ENCODE peak calls at places on chromosomes 3 and 15, in six cellular contexts. One of them, this sample, is unnamed.

GRCh38 chr3:16512435-16513140 is 911 bp downstream of the RFTN1 start:
- DNase-seq in uterus: peak; percentile 47
- DNase-seq in upper lobe of left lung: peak; percentile 61
- DNase-seq in ovary: peak; percentile 59
- DNase-seq in right lobe of liver: peak; percentile 86
- DNase-seq in tibial nerve: peak; percentile 41
- DNase-seq in this sample: peak; percentile 52

GRCh38 chr3:119630562-119631329 is 29.6 kb downstream of the POPDC2 start:
- DNase-seq in uterus: no peak
- DNase-seq in upper lobe of left lung: no peak
- DNase-seq in ovary: no peak
- DNase-seq in right lobe of liver: peak; percentile 64
- DNase-seq in tibial nerve: no peak
- DNase-seq in this sample: no peak

GRCh38 chr3:37886395-37886794 is 24.7 kb downstream of the CTDSPL start:
- DNase-seq in uterus: no peak
- DNase-seq in upper lobe of left lung: no peak
- DNase-seq in ovary: no peak
- DNase-seq in right lobe of liver: no peak
- DNase-seq in tibial nerve: no peak
- DNase-seq in this sample: no peak

GRCh38 chr3:14891135-14892132 is 55.9 kb upstream of the NR2C2 start:
- DNase-seq in uterus: no peak
- DNase-seq in upper lobe of left lung: no peak
- DNase-seq in ovary: no peak
- DNase-seq in right lobe of liver: no peak
- DNase-seq in tibial nerve: no peak
- DNase-seq in this sample: no peak

GRCh38 chr15:50542051-50542450 is 4.4 kb downstream of the USP50 start:
- DNase-seq in uterus: peak; percentile 15
- DNase-seq in upper lobe of left lung: no peak
- DNase-seq in ovary: no peak
- DNase-seq in right lobe of liver: no peak
- DNase-seq in tibial nerve: no peak
- DNase-seq in this sample: no peak

GRCh38 chr15:95994418-95994817 is 336.1 kb upstream of the NR2F2 start:
- DNase-seq in uterus: no peak
- DNase-seq in upper lobe of left lung: no peak
- DNase-seq in ovary: no peak
- DNase-seq in right lobe of liver: no peak
- DNase-seq in tibial nerve: no peak
- DNase-seq in this sample: no peak

GRCh38 chr3:50341537-50341936 is 901 bp upstream of the RASSF1 start:
- DNase-seq in uterus: no peak
- DNase-seq in upper lobe of left lung: no peak
- DNase-seq in ovary: no peak
- DNase-seq in right lobe of liver: no peak
- DNase-seq in tibial nerve: no peak
- DNase-seq in this sample: no peak

GRCh38 chr15:90496791-90497190 is 32.9 kb upstream of the CRTC3 start:
- DNase-seq in uterus: no peak
- DNase-seq in upper lobe of left lung: no peak
- DNase-seq in ovary: no peak
- DNase-seq in right lobe of liver: no peak
- DNase-seq in tibial nerve: no peak
- DNase-seq in this sample: no peak

GRCh38 chr3:152403632-152404066 is 134.9 kb downstream of the MBNL1 start:
- DNase-seq in uterus: no peak
- DNase-seq in upper lobe of left lung: peak; percentile 77
- DNase-seq in ovary: no peak
- DNase-seq in right lobe of liver: no peak
- DNase-seq in tibial nerve: peak; percentile 78
- DNase-seq in this sample: peak; percentile 73

GRCh38 chr3:113271189-113271588 is 59.8 kb downstream of the BOC start:
- DNase-seq in uterus: peak; percentile 11
- DNase-seq in upper lobe of left lung: no peak
- DNase-seq in ovary: no peak
- DNase-seq in right lobe of liver: no peak
- DNase-seq in tibial nerve: no peak
- DNase-seq in this sample: no peak

GRCh38 chr3:11170052-11170770 is 15.9 kb downstream of the HRH1 start:
- DNase-seq in uterus: no peak
- DNase-seq in upper lobe of left lung: no peak
- DNase-seq in ovary: no peak
- DNase-seq in right lobe of liver: no peak
- DNase-seq in tibial nerve: no peak
- DNase-seq in this sample: no peak

GRCh38 chr3:11168881-11169805 is 14.8 kb downstream of the HRH1 start:
- DNase-seq in uterus: no peak
- DNase-seq in upper lobe of left lung: no peak
- DNase-seq in ovary: no peak
- DNase-seq in right lobe of liver: no peak
- DNase-seq in tibial nerve: no peak
- DNase-seq in this sample: no peak

GRCh38 chr3:11167590-11167989 is 13.3 kb downstream of the HRH1 start:
- DNase-seq in uterus: no peak
- DNase-seq in upper lobe of left lung: no peak
- DNase-seq in ovary: no peak
- DNase-seq in right lobe of liver: no peak
- DNase-seq in tibial nerve: no peak
- DNase-seq in this sample: no peak

GRCh38 chr3:11165457-11165856 is 11.2 kb downstream of the HRH1 start:
- DNase-seq in uterus: no peak
- DNase-seq in upper lobe of left lung: no peak
- DNase-seq in ovary: no peak
- DNase-seq in right lobe of liver: no peak
- DNase-seq in tibial nerve: no peak
- DNase-seq in this sample: no peak

GRCh38 chr3:11168406-11168805 is 14.1 kb downstream of the HRH1 start:
- DNase-seq in uterus: no peak
- DNase-seq in upper lobe of left lung: no peak
- DNase-seq in ovary: no peak
- DNase-seq in right lobe of liver: no peak
- DNase-seq in tibial nerve: no peak
- DNase-seq in this sample: no peak
- TF ChIP-seq POLR2A in uterus: no peak
- TF ChIP-seq POLR2A in upper lobe of left lung: no peak
- TF ChIP-seq POLR2A in ovary: no peak
- TF ChIP-seq POLR2A in right lobe of liver: no peak
- TF ChIP-seq POLR2A in tibial nerve: no peak
- TF ChIP-seq POLR2A in this sample: no peak

GRCh38 chr15:88258021-88258641 is 1.6 kb upstream of the NTRK3 start:
- DNase-seq in uterus: no peak
- DNase-seq in upper lobe of left lung: peak; percentile 59
- DNase-seq in ovary: no peak
- DNase-seq in right lobe of liver: no peak
- DNase-seq in tibial nerve: no peak
- DNase-seq in this sample: no peak
- H3K27ac ChIP-seq in uterus: no peak overlapping the region
- H3K27ac ChIP-seq in upper lobe of left lung: no peak overlapping the region
- H3K27ac ChIP-seq in ovary: no peak overlapping the region
- H3K27ac ChIP-seq in right lobe of liver: no peak overlapping the region
- H3K27ac ChIP-seq in tibial nerve: no peak overlapping the region
- H3K27ac ChIP-seq in this sample: no peak overlapping the region

GRCh38 chr15:60012695-60013094 is 8.6 kb downstream of the FOXB1 start:
- DNase-seq in uterus: no peak
- DNase-seq in upper lobe of left lung: no peak
- DNase-seq in ovary: no peak
- DNase-seq in right lobe of liver: no peak
- DNase-seq in tibial nerve: no peak
- DNase-seq in this sample: no peak

GRCh38 chr15:60010467-60011257 is 6.6 kb downstream of the FOXB1 start:
- DNase-seq in uterus: no peak
- DNase-seq in upper lobe of left lung: no peak
- DNase-seq in ovary: no peak
- DNase-seq in right lobe of liver: no peak
- DNase-seq in tibial nerve: no peak
- DNase-seq in this sample: no peak

GRCh38 chr15:60009124-60009523 is 5.0 kb downstream of the FOXB1 start:
- DNase-seq in uterus: no peak
- DNase-seq in upper lobe of left lung: no peak
- DNase-seq in ovary: no peak
- DNase-seq in right lobe of liver: no peak
- DNase-seq in tibial nerve: no peak
- DNase-seq in this sample: no peak

GRCh38 chr15:60006808-60007346 is 2.8 kb downstream of the FOXB1 start:
- DNase-seq in uterus: no peak
- DNase-seq in upper lobe of left lung: no peak
- DNase-seq in ovary: no peak
- DNase-seq in right lobe of liver: no peak
- DNase-seq in tibial nerve: no peak
- DNase-seq in this sample: no peak

DNA sequence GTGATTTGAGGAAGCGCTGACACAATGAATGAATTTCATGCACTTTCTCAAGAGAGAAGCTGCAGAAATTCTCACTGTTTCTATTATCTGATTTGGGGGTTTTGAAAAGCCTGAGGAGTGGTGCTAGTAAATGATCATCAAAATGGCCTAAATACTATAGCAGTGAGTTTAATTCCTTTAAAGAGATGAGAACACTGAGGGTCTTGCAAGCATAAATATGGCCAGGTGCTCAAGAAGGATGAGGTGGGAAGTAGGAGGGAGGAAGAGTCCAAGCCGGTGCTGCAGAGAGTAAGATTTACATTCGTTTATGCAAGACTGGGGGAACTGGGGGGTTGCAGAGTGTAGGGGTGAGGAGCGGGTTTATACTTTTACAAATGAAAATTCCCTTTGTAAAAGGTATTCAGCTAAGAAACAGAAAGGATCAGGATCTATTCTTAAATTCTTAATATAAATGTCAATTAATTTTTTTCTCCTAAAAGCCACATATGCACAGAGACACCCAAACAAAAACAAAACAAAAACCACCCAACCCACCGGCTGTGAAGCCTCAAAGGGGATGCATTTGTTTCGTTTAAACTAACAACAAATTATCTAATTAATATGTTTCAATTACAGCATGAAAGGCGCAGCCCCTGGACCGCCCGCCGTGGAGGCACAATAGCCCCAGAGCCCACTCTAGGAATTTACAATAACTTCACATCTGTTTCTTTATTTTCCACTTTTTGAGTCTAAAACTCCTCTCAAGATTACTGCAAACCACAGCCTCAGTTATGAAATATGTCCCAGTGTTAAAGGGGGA is 5.7 kb downstream of the FOXB1 start:
- DNase-seq in uterus: no peak
- DNase-seq in upper lobe of left lung: no peak
- DNase-seq in ovary: no peak
- DNase-seq in right lobe of liver: no peak
- DNase-seq in tibial nerve: no peak
- DNase-seq in this sample: no peak
- H3K27me3 ChIP-seq in uterus: peaks cover 15% of the 10 kb centered on the region
- H3K27me3 ChIP-seq in upper lobe of left lung: peaks cover 9% of the 10 kb centered on the region
- H3K27me3 ChIP-seq in ovary: peaks cover 12% of the 10 kb centered on the region
- H3K27me3 ChIP-seq in right lobe of liver: peaks cover 59% of the 10 kb centered on the region
- H3K27me3 ChIP-seq in tibial nerve: peaks cover 100% of the 10 kb centered on the region
- H3K27me3 ChIP-seq in this sample: peaks cover 7% of the 10 kb centered on the region

DNA sequence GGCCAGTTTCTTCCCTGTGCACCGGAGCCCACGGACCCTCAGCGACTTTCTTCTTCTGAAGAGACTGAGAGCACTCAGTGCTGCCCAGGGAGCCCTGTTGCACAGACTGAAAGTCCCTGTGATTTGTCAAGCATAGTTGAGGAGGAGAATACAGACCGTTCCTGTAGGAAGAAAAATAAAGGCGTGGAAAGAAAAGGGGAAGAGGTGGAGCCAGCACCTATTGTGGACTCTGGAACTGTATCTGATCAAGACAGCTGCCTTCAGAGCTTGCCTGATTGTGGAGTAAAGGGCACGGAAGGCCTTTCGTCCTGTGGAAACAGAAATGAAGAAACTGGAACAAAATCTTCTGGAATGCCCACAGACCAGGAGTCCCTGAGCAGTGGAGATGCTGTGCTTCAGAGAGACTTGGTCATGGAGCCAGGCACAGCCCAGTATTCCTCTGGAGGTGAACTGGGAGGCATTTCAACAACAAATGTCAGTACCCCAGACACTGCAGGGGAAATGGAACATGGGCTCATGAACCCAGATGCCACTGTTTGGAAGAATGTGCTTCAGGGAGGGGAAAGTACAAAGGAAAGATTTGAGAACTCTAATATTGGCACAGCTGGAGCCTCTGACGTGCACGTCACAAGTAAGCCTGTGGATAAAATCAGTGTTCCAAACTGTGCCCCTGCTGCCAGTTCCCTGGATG is 198.8 kb downstream of the AKAP13 start:
- DNase-seq in uterus: no peak
- DNase-seq in upper lobe of left lung: peak; percentile 71
- DNase-seq in ovary: no peak
- DNase-seq in right lobe of liver: peak; percentile 69
- DNase-seq in tibial nerve: no peak
- DNase-seq in this sample: no peak
- TF ChIP-seq POLR2A in uterus: no peak
- TF ChIP-seq POLR2A in upper lobe of left lung: no peak
- TF ChIP-seq POLR2A in ovary: no peak
- TF ChIP-seq POLR2A in right lobe of liver: peak; percentile 68
- TF ChIP-seq POLR2A in tibial nerve: no peak
- TF ChIP-seq POLR2A in this sample: peak; percentile 97

GRCh38 chr3:31959951-31960792 is 20.9 kb downstream of the OSBPL10 start:
- DNase-seq in uterus: no peak
- DNase-seq in upper lobe of left lung: no peak
- DNase-seq in ovary: no peak
- DNase-seq in right lobe of liver: no peak
- DNase-seq in tibial nerve: no peak
- DNase-seq in this sample: no peak
- H3K27ac ChIP-seq in uterus: peak overlapping the region; percentile 89
- H3K27ac ChIP-seq in upper lobe of left lung: peak overlapping the region; percentile 14
- H3K27ac ChIP-seq in ovary: peak overlapping the region; percentile 73
- H3K27ac ChIP-seq in right lobe of liver: peak overlapping the region; percentile 11
- H3K27ac ChIP-seq in tibial nerve: peak overlapping the region; percentile 58
- H3K27ac ChIP-seq in this sample: peak overlapping the region; percentile 75

GRCh38 chr15:70098461-70099166 is 897 bp upstream of the TLE3 start:
- DNase-seq in uterus: peak; percentile 67
- DNase-seq in upper lobe of left lung: peak; percentile 58
- DNase-seq in ovary: no peak
- DNase-seq in right lobe of liver: peak; percentile 73
- DNase-seq in tibial nerve: no peak
- DNase-seq in this sample: peak; percentile 77
- H3K27me3 ChIP-seq in uterus: no peaks in the 10 kb centered on the region
- H3K27me3 ChIP-seq in upper lobe of left lung: no peaks in the 10 kb centered on the region
- H3K27me3 ChIP-seq in ovary: no peaks in the 10 kb centered on the region
- H3K27me3 ChIP-seq in right lobe of liver: no peaks in the 10 kb centered on the region
- H3K27me3 ChIP-seq in tibial nerve: no peaks in the 10 kb centered on the region
- H3K27me3 ChIP-seq in this sample: no peaks in the 10 kb centered on the region

GRCh38 chr3:17740703-17741102 is 1.7 kb downstream of the TBC1D5 start:
- DNase-seq in uterus: no peak
- DNase-seq in upper lobe of left lung: no peak
- DNase-seq in ovary: no peak
- DNase-seq in right lobe of liver: no peak
- DNase-seq in tibial nerve: no peak
- DNase-seq in this sample: no peak

GRCh38 chr3:17741621-17742091 is 775 bp downstream of the TBC1D5 start:
- DNase-seq in uterus: no peak
- DNase-seq in upper lobe of left lung: peak; percentile 77
- DNase-seq in ovary: no peak
- DNase-seq in right lobe of liver: no peak
- DNase-seq in tibial nerve: no peak
- DNase-seq in this sample: peak; percentile 82

GRCh38 chr3:17742837-17743659 is 617 bp upstream of the TBC1D5 start:
- DNase-seq in uterus: no peak
- DNase-seq in upper lobe of left lung: no peak
- DNase-seq in ovary: no peak
- DNase-seq in right lobe of liver: no peak
- DNase-seq in tibial nerve: no peak
- DNase-seq in this sample: no peak

GRCh38 chr3:17743660-17743995 is 1.2 kb upstream of the TBC1D5 start:
- DNase-seq in uterus: no peak
- DNase-seq in upper lobe of left lung: no peak
- DNase-seq in ovary: no peak
- DNase-seq in right lobe of liver: no peak
- DNase-seq in tibial nerve: no peak
- DNase-seq in this sample: no peak

GRCh38 chr3:17742092-17742836 is at the start of gene TBC1D5:
- DNase-seq in uterus: peak; percentile 96
- DNase-seq in upper lobe of left lung: peak; percentile 98
- DNase-seq in ovary: peak; percentile 95
- DNase-seq in right lobe of liver: peak; percentile 98
- DNase-seq in tibial nerve: peak; percentile 90
- DNase-seq in this sample: peak; percentile 97
- TF ChIP-seq POLR2A in uterus: peak; percentile 76
- TF ChIP-seq POLR2A in upper lobe of left lung: no peak
- TF ChIP-seq POLR2A in ovary: peak; percentile 63
- TF ChIP-seq POLR2A in right lobe of liver: peak; percentile 89
- TF ChIP-seq POLR2A in tibial nerve: peak; percentile 84
- TF ChIP-seq POLR2A in this sample: peak; percentile 79

This sample was measured in Peyer's patch.